ENCODE peak calls at places on chromosomes 3 and 15, in four cellular contexts. H, E, G and F are unnamed samples.
A peak's percentile ranks its signal among the peaks of the same experiment; 100 is the strongest.

GRCh38 chr15:52095597-52096262 is 16.8 kb downstream of the BCL2L10 start:
- DNase-seq in H (no peak), G (peak; percentile 93), E (no peak), F (no peak)

GRCh38 chr15:72778796-72779195 is 4.8 kb downstream of the ADPGK start:
- DNase-seq in G (peak; percentile 34), E (no peak), H (no peak), F (no peak)

GRCh38 chr3:121998030-121998580 is 23.9 kb downstream of the ILDR1 start:
- DNase-seq in E (no peak), G (peak; percentile 56), H (peak; percentile 59), F (no peak)

GRCh38 chr3:22089284-22089683 is 338.3 kb upstream of the ZNF385D start:
- DNase-seq in G (peak; percentile 1), H (no peak), E (no peak), F (no peak)

GRCh38 chr15:58947179-58947578 is 13.7 kb upstream of the SLTM start:
- DNase-seq in H (no peak), G (no peak), E (no peak), F (no peak)

GRCh38 chr3:195081242-195081963 is 189.6 kb downstream of the XXYLT1 start:
- DNase-seq in G (peak; percentile 78), E (no peak), H (no peak), F (no peak)

GRCh38 chr3:188339410-188340295 is 185.7 kb downstream of the LPP start:
- DNase-seq in E (no peak), H (no peak), G (no peak), F (no peak)

GRCh38 chr15:82165948-82166376 is 96.6 kb downstream of the EFL1 start:
- DNase-seq in E (no peak), H (no peak), G (peak; percentile 70), F (no peak)

GRCh38 chr3:174440350-174440716 is 418.8 kb upstream of the NAALADL2 start:
- DNase-seq in H (no peak), E (no peak), G (peak; percentile 70), F (no peak)

GRCh38 chr15:100558771-100559254 is 30.1 kb upstream of the CERS3 start:
- DNase-seq in G (no peak), H (no peak), E (no peak), F (no peak)
- H3K27ac ChIP-seq in G (no peak overlapping the region), H (no peak overlapping the region), E (no peak overlapping the region), F (no peak overlapping the region)

GRCh38 chr3:160412477-160412876 is 13.0 kb downstream of the SMC4 start:
- DNase-seq in G (no peak), H (no peak), E (no peak), F (no peak)
- H3K27ac ChIP-seq in G (no peak overlapping the region), H (no peak overlapping the region), E (no peak overlapping the region), F (no peak overlapping the region)

GRCh38 chr3:30658328-30659052 is 52.1 kb downstream of the TGFBR2 start:
- DNase-seq in G (peak; percentile 79), E (peak; percentile 38), H (no peak), F (no peak)
- H3K27ac ChIP-seq in G (peak overlapping the region; percentile 93), E (peak overlapping the region; percentile 96), H (no peak overlapping the region), F (no peak overlapping the region)

DNA sequence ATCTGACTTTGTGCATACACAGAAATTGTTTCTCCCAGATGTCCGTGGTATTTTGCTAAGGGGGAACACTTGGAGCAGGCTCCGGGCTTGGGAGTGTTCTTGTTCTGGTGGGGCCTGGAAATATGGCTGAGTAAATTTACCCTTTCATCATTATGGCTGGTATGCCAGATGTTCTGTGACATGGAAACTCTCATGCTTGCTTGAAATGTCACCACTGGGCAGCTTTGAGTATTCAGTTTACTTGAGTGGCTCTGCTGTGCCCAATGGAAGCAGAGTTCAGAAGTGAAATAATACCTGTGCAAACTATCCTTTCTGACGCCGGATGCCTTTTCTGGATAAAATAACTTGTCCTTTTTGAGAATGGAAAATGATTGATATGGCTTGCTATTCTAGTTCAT is 283.6 kb upstream of the TPM1 start:
- DNase-seq in H (no peak), G (no peak), E (no peak), F (no peak)
- H3K27ac ChIP-seq in H (no peak overlapping the region), G (peak overlapping the region; percentile 45), E (no peak overlapping the region), F (peak overlapping the region; percentile 11)

DNA sequence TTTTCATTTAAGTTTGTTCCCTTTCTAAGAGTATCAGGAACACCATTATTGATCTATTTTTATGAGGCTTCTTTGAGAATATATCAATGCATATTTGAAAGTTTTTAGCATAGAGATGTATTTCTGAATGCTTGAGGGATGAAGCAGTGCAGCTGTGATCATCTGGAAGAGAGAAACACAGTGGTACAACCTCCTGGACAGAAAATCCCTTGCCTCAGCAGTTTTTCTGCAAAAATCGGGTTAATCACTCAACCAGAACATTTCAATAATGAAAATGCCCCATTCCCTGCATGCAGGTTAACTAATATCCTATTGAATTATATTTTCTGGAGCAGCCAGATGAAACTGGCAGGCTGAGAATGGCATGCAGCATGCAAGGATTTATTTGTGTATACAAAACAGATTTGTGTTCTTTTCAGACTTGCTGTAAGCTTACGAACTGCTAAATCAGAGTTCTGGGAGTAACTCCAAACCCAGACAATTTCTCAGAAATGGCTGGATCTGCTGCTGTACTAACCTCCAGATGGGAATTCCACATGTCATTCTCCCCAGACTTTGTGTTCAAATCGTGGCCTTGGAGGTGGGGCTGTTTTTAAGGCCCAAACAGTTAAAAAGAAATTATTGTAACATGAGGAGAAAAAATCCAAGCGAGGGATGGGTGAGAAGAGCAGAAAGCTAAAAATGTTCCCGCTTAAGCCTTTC is 39.1 kb downstream of the SLC9A9 start:
- DNase-seq in H (no peak), E (no peak), G (peak; percentile 38), F (no peak)
- H3K27ac ChIP-seq in H (no peak overlapping the region), E (no peak overlapping the region), G (peak overlapping the region; percentile 68), F (no peak overlapping the region)

DNA sequence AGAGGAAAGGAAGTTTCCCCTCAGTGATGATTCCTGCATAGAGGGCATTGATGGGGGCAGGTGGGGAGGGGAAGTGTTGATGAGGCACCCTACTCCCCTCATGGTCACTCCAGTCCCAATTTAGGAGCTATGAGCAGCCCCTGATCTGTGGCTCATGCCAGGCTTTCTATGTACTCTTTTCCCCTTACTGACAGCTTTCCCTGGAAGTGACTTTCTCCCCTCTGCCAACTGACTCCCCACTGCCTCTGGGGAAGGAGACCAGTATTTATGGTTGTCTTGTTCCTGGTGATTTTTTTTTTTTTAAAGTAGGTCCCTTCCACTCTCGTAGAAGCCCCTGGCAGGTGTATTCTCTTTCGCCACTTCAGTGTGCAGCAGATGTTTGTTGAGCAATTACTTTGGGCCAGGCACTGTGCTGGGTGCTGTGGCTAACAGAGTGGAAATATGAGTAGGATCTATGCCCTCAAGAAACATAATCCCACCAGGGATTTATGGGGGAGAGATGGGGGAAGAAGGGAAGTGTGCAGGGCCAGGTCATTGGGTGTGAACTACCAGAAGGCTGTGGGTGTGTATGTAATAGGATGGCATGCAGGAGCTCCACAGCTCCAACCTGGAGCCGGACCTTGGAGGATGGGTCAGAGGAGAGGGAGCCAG is 3.4 kb downstream of the SMAD6 start:
- DNase-seq in G (no peak), H (no peak), E (no peak), F (no peak)
- H3K27ac ChIP-seq in G (no peak overlapping the region), H (no peak overlapping the region), E (no peak overlapping the region), F (no peak overlapping the region)

GRCh38 chr15:79883579-79884203 is 13.1 kb downstream of the MTHFS start:
- DNase-seq in G (no peak), H (no peak), E (no peak), F (no peak)

GRCh38 chr15:79884204-79884596 is 12.6 kb downstream of the MTHFS start:
- DNase-seq in G (no peak), E (no peak), H (no peak), F (no peak)

GRCh38 chr15:79887517-79887916 is 9.3 kb downstream of the MTHFS start:
- DNase-seq in E (no peak), H (no peak), G (peak; percentile 40), F (no peak)

GRCh38 chr15:79886119-79886518 is 10.7 kb downstream of the MTHFS start:
- DNase-seq in E (no peak), H (no peak), G (no peak), F (no peak)

GRCh38 chr15:79887054-79887453 is 9.8 kb downstream of the MTHFS start:
- DNase-seq in E (no peak), H (no peak), G (no peak), F (no peak)
- H3K27ac ChIP-seq in E (no peak overlapping the region), H (no peak overlapping the region), G (no peak overlapping the region), F (no peak overlapping the region)

DNA sequence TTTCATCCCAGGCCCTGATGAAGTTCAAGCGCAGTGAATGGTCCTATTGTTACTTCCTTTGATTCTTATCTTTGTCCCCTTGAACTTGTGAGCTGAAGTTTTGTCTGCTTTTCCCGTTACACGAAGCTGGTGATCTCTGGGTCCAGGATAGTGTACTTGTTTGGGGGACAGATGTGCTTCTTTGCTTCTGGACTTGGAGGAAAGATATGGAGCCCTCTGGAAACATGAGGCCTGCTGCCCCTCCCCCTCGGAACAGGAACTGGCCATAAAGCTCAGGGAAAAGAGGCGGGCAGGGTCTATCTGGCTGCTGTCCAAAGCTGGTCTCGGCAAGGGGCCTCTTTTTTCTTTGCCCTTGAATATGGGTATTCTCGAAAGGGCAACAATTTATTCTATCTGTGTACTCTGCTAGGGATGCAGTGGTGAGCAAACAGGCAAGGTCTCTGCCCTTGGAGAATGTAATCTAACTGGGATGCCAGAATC is 47.6 kb downstream of the IDH2 start:
- DNase-seq in G (no peak), E (no peak), H (no peak), F (no peak)
- H3K27ac ChIP-seq in G (no peak overlapping the region), E (no peak overlapping the region), H (no peak overlapping the region), F (no peak overlapping the region)

DNA sequence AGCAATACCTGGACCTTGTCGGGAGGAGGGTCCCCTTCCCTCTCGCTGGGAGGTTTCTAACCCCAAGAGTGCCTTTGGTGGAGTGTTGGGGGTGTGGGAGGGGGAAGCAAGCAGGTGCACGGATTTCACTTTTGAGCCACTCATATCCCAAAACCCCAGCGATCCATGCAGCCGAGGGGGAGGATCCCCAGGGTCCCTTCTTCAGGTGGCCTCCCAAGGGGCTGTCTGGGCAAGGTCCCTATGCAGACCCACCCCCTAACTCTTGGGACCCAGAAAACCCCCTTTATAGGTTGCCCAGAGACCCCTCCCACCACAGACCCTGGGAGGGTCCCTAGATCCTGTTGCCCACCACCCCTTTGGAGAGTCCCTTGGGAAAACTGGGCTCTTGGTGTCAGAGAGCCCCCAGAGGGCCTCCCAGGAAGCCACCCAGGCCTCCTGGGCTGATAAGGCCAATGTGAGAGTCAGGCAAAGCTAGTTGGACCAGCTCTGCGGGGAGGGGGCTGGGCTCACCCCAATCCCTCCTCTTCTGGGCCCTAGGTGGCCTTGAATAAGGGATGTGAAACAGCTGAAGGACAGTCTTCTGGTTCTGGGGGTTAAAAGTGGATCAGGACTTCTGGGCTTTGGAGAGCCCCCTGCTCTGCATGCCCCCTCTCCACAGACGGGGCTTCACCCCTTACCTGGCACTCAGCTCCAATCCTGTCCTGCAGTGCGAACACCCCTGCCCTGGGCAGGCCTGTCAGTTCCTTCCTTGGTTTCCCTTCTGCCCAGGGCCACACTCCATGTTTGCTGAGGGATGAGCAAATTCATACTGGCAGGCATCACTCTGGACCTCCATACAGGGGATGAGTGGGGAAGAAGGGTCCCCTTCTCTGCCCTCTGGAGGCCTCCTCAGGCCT is 932 bp upstream of the PLCD1 start:
- DNase-seq in H (no peak), E (no peak), G (no peak), F (no peak)
- H3K27ac ChIP-seq in H (no peak overlapping the region), E (no peak overlapping the region), G (peak overlapping the region; percentile 3), F (peak overlapping the region; percentile 55)

DNA sequence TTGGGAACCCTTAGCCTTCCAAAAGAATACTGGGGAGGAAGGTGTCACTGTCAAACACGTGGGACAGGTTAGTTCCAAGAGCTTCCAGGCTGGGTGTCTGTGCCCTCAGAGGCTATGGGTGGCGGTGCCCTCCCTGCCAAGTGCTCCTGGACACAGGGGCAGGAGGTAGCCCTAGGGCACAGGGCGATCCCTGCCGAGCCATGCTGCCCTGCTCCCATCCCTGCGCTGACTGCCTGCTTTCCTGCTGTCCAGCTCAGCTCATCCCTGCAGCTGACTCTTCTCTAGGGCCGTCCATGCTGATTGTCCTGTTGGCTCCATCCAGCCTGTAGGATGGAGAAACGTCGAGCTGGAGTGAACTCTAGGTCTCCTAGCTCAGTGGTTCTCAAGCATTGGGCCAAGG is 3.6 kb downstream of the PDIA5 start:
- DNase-seq in H (peak; percentile 61), E (no peak), G (no peak), F (no peak)
- H3K27ac ChIP-seq in H (peak overlapping the region; percentile 31), E (no peak overlapping the region), G (no peak overlapping the region), F (no peak overlapping the region)